ENCODE peak calls at places on chromosomes 4 and X, in ten cellular contexts. D is kidney tubule cell; Z is pancreas; Q is SW480; R is dermis microvascular lymphatic vessel endothelial cell; B is NCI-H1092; I is stimulated activated CD8-positive, alpha-beta memory T cell treated with anti-CD3 and anti-CD28 coated beads, Interleukin-2, amount 100 ng/mL, for 1 hour; K is GM13977; M is AG04450; N is iris pigment epithelial cell. V is an unnamed sample.

GRCh38 chrX:13414006-13414647 is 94.3 kb upstream of the ATXN3L start:
- DNase-seq in D (no peak), Z (no peak), Q (no peak), R (no peak), B (no peak), I (no peak), K (no peak), M (no peak), N (no peak), V (no peak)

GRCh38 chrX:39873111-39873510 is 224.6 kb downstream of the BCOR start:
- DNase-seq in D (no peak), Z (no peak), Q (no peak), R (no peak), B (no peak), I (no peak), K (no peak), M (no peak), N (no peak), V (no peak)

GRCh38 chr4:143477487-143477886 is 36.0 kb upstream of the SMARCA5 start:
- DNase-seq in D (no peak), Z (no peak), Q (no peak), R (no peak), B (no peak), I (no peak), K (no peak), M (no peak), N (no peak), V (no peak)

GRCh38 chr4:113064244-113064643 is 14.8 kb downstream of the ANK2 start:
- DNase-seq in D (no peak), Z (no peak), Q (peak; percentile 65), R (no peak), B (peak; percentile 80), I (no peak), K (no peak), M (no peak), N (no peak), V (no peak)

GRCh38 chr4:180832086-180832485 is 1411.1 kb upstream of the TENM3 start:
- DNase-seq in D (peak; percentile 16), Z (no peak), Q (peak; percentile 8), R (no peak), B (no peak), I (no peak), K (no peak), M (no peak), N (no peak), V (no peak)

GRCh38 chrX:99857455-99857854 is 552.6 kb downstream of the PCDH19 start:
- DNase-seq in D (no peak), Z (no peak), Q (no peak), R (no peak), B (no peak), I (no peak), K (no peak), M (no peak), N (no peak), V (no peak)

GRCh38 chr4:139642364-139642763 is 23.3 kb upstream of the MGST2 start:
- DNase-seq in D (peak; percentile 85), Z (no peak), Q (no peak), R (no peak), B (no peak), I (no peak), K (no peak), M (no peak), N (peak; percentile 86), V (no peak)

GRCh38 chr4:39495446-39496208 is 31.6 kb downstream of the UGDH start:
- DNase-seq in D (peak; percentile 46), Z (no peak), Q (no peak), R (no peak), B (no peak), I (no peak), K (no peak), M (no peak), N (peak; percentile 15), V (no peak)

GRCh38 chr4:17763931-17764330 is 17.5 kb downstream of the FAM184B start:
- DNase-seq in D (no peak), Z (no peak), Q (no peak), R (no peak), B (no peak), I (no peak), K (no peak), M (no peak), N (no peak), V (no peak)

GRCh38 chr4:38894340-38894982 is 26.9 kb downstream of the FAM114A1 start:
- DNase-seq in D (peak; percentile 53), Z (no peak), Q (no peak), R (no peak), B (no peak), I (no peak), K (no peak), M (no peak), N (peak; percentile 44), V (no peak)

GRCh38 chr4:81493895-81494490 is 22.3 kb upstream of the RASGEF1B start:
- DNase-seq in D (peak; percentile 41), Z (no peak), Q (no peak), R (no peak), B (no peak), I (no peak), K (peak; percentile 19), M (no peak), N (no peak), V (no peak)

GRCh38 chr4:22668301-22668700 is 24.4 kb upstream of the GBA3 start:
- DNase-seq in D (no peak), Z (no peak), Q (no peak), R (no peak), B (no peak), I (no peak), K (no peak), M (no peak), N (peak; percentile 54), V (no peak)

GRCh38 chr4:37983951-37984350 is 23.8 kb downstream of the PTTG2 start:
- DNase-seq in D (no peak), Z (no peak), Q (no peak), R (no peak), B (no peak), I (no peak), K (no peak), M (no peak), N (peak; percentile 9), V (no peak)